ENCODE peak calls at places on chromosomes 4 and X, in nine cellular contexts. E is fibroblast of lung, R is right atrium auricular region, G is GM12865, J is tibial nerve, W is fibroblast of pulmonary artery, Q is uterus, I is cardiac fibroblast, Y is GM23338. K is an unnamed sample.

GRCh38 chr4:112167790-112168189 is 22.5 kb downstream of the FAM241A start:
- DNase-seq in J (no peak), Y (no peak), Q (no peak), G (peak), R (no peak), I (no peak), E (peak), W (no peak), K (peak)

GRCh38 chrX:154321624-154322023 is 26.0 kb downstream of the TKTL1 start:
- DNase-seq in W (no peak), Y (no peak), G (no peak), E (no peak), J (no peak), R (no peak), I (no peak), Q (no peak), K (no peak)

GRCh38 chr4:115234405-115235093 is 121.1 kb upstream of the NDST4 start:
- DNase-seq in I (no peak), Y (peak), E (no peak), G (peak), J (peak), R (no peak), Q (no peak), W (no peak), K (peak)

GRCh38 chrX:110012818-110013484 is 10.0 kb downstream of the TMEM164 start:
- DNase-seq in J (no peak), W (no peak), G (no peak), E (no peak), I (no peak), R (no peak), Y (no peak), Q (no peak), K (peak)

GRCh38 chrX:107827137-107827831 is 1.6 kb downstream of the MID2 start:
- DNase-seq in E (no peak), J (no peak), R (no peak), I (peak), G (no peak), Q (no peak), W (peak), Y (no peak), K (no peak)

GRCh38 chr4:138845664-138846063 is 169.9 kb upstream of the NOCT start:
- DNase-seq in I (no peak), R (no peak), Q (no peak), J (no peak), E (peak), W (no peak), G (no peak), Y (no peak), K (no peak)

GRCh38 chr4:81466841-81467671 is 4.7 kb downstream of the RASGEF1B start:
- DNase-seq in J (peak), G (peak), E (peak), R (peak), W (peak), I (peak), Q (peak), Y (peak), K (peak)

GRCh38 chrX:24988314-24988713 is 27.5 kb downstream of the ARX start:
- DNase-seq in G (no peak), R (no peak), W (no peak), Q (no peak), E (no peak), J (no peak), I (no peak), Y (no peak), K (no peak)

GRCh38 chr4:22635692-22636091 is 57.0 kb upstream of the GBA3 start:
- DNase-seq in Q (no peak), Y (peak), R (no peak), G (no peak), W (no peak), J (no peak), E (no peak), I (no peak), K (no peak)

GRCh38 chr4:155042014-155042413 is 166.4 kb upstream of the NPY2R start:
- DNase-seq in Y (no peak), I (peak), E (no peak), R (no peak), J (no peak), G (no peak), Q (no peak), W (peak), K (no peak)

GRCh38 chrX:25726539-25726938 is 411.6 kb upstream of the MAGEB18 start:
- DNase-seq in E (peak), W (no peak), I (peak), Q (no peak), Y (no peak), R (no peak), J (no peak), G (no peak), K (peak)

GRCh38 chr4:165312506-165312905 is 15.0 kb upstream of the MSMO1 start:
- DNase-seq in Y (no peak), J (no peak), E (peak), W (peak), G (no peak), Q (no peak), R (no peak), I (peak), K (peak)

GRCh38 chr4:146763560-146763959 is 124.9 kb downstream of the POU4F2 start:
- DNase-seq in W (no peak), J (no peak), Y (no peak), E (no peak), I (no peak), R (no peak), Q (no peak), G (no peak), K (no peak)

GRCh38 chr4:78409612-78410202 is 141.9 kb upstream of the ANXA3 start:
- DNase-seq in J (no peak), I (no peak), R (no peak), E (no peak), Q (no peak), W (no peak), G (no peak), Y (no peak), K (peak)

GRCh38 chr4:19832388-19832787 is 419.3 kb upstream of the SLIT2 start:
- DNase-seq in J (no peak), R (no peak), Q (no peak), E (peak), Y (no peak), I (no peak), G (no peak), W (no peak), K (peak)

GRCh38 chr4:176664964-176665363 is 127.8 kb downstream of the VEGFC start:
- DNase-seq in G (no peak), Q (no peak), R (no peak), W (no peak), J (no peak), I (no peak), Y (no peak), E (no peak), K (no peak)

GRCh38 chr4:64784125-64784524 is 374.9 kb upstream of the TECRL start:
- DNase-seq in R (no peak), G (no peak), Q (no peak), J (no peak), Y (peak), E (peak), I (peak), W (peak), K (peak)

GRCh38 chr4:39346856-39347519 is 19.2 kb downstream of the RFC1 start:
- DNase-seq in Y (peak), W (no peak), R (no peak), Q (no peak), E (no peak), G (no peak), I (no peak), J (no peak), K (no peak)

GRCh38 chrX:138127314-138127713 is 561.4 kb downstream of the ZIC3 start:
- DNase-seq in I (no peak), Y (no peak), G (no peak), W (no peak), E (peak), J (no peak), R (no peak), Q (no peak), K (peak)

GRCh38 chr4:14218641-14219040 is 591.1 kb upstream of the BOD1L1 start:
- DNase-seq in E (no peak), Q (no peak), R (no peak), Y (no peak), W (no peak), I (no peak), J (no peak), G (no peak), K (peak)

GRCh38 chr4:169159614-169160013 is 111.1 kb downstream of the SH3RF1 start:
- DNase-seq in E (peak), G (no peak), R (no peak), I (peak), Q (no peak), W (peak), J (no peak), Y (no peak), K (peak)

GRCh38 chrX:118356154-118356701 is 10.3 kb downstream of the WDR44 start:
- DNase-seq in I (peak), Y (no peak), J (no peak), G (no peak), W (no peak), E (no peak), R (no peak), Q (no peak), K (no peak)

GRCh38 chr4:14934704-14935390 is 67.4 kb upstream of the CPEB2 start:
- DNase-seq in Q (no peak), G (no peak), I (no peak), J (no peak), E (no peak), Y (no peak), W (no peak), R (no peak), K (no peak)

GRCh38 chr4:163165217-163166017 is 1.3 kb downstream of the NAF1 start:
- DNase-seq in E (peak), Y (no peak), G (peak), J (no peak), Q (no peak), W (peak), I (peak), R (no peak), K (peak)

GRCh38 chrX:70301716-70302115 is 11.8 kb downstream of the KIF4A start:
- DNase-seq in Q (no peak), G (no peak), J (no peak), W (peak), R (no peak), E (peak), I (peak), Y (no peak), K (no peak)

GRCh38 chr4:78735697-78736096 is 40.5 kb upstream of the BMP2K start:
- DNase-seq in G (peak), Y (no peak), J (no peak), Q (no peak), W (no peak), E (no peak), I (no peak), R (no peak), K (no peak)

GRCh38 chr4:125306533-125306932 is 8.2 kb upstream of the FAT4 start:
- DNase-seq in R (no peak), E (no peak), W (no peak), Q (no peak), Y (no peak), J (no peak), G (no peak), I (no peak), K (no peak)

DNA sequence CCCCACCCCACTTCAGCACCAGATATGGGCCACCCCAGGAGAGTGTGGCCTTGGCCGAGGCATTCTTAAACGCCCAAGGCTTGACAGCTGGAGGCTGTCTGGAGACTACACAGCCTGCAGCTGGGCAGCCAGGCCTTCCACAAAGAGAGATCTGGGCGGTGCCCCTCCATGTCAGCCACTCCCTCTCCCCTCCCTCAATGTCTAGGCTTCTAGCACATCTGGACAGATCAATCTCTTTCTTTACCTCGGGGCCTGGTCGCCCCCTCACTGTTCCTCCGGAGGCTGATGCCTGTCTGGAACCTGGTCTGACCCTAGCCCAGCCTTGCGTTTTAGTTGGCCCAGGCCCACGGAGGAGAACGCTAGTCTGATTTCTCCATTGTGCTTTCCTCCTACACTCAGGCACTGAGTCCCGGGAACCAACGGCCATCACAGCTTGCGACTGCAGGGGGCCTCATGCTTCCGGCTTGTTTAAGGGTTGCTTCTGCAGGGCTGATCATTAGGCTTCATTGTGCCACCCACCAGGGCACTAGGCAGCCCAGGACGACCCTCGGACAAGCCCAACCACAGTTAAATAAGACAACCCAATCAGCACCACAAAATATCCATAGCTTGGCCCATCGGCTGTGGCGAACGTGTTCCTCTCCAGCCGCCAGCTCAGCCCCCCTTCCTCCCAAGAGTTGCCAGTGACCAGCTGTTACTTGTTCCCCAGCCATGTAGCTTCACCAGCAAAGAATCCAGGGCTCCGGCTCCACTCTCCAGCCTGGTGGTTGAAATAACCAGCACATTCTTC is 200.6 kb downstream of the BCOR start:
- DNase-seq in Q (no peak), Y (peak), I (peak), R (no peak), W (peak), E (peak), J (no peak), G (no peak), K (peak)
- H3K4me3 ChIP-seq in Q (no peak), Y (no peak), I (no peak), R (no peak), W (no peak), E (no peak), J (no peak), G (no peak), K (no peak)

GRCh38 chr4:184765473-184766346 is 31.8 kb upstream of the CENPU start:
- DNase-seq in I (no peak), R (no peak), E (no peak), J (no peak), G (no peak), W (no peak), Y (peak), Q (no peak), K (peak)
- TF ChIP-seq CTCF in I (no peak), R (no peak), E (no peak), J (no peak), G (no peak), W (no peak), Y (peak), Q (no peak), K (no peak)

DNA sequence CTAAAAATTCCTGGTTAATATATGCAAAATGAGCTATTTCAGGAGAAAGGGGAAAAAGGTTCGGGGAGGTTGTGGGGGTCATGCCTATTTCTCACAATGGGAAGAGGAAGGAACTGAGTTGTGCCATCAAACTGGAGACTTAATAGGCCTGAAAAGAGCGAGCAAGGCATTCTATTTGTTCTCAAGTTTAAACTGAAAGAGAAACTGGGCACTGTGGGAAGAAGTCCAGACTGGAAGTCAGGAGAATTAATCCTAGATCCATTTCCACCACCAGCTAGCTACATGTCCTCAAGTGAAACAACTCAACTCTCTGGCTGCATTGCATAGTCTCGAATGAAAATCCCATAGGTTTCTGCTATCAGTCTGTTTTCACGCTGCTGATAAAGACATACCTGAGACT is 50.6 kb downstream of the PPARGC1A start:
- DNase-seq in R (no peak), Y (no peak), J (no peak), G (no peak), W (no peak), Q (no peak), E (no peak), I (no peak), K (no peak)
- H3K4me3 ChIP-seq in R (no peak), Y (no peak), J (no peak), G (no peak), W (no peak), Q (no peak), E (no peak), I (no peak), K (no peak)

DNA sequence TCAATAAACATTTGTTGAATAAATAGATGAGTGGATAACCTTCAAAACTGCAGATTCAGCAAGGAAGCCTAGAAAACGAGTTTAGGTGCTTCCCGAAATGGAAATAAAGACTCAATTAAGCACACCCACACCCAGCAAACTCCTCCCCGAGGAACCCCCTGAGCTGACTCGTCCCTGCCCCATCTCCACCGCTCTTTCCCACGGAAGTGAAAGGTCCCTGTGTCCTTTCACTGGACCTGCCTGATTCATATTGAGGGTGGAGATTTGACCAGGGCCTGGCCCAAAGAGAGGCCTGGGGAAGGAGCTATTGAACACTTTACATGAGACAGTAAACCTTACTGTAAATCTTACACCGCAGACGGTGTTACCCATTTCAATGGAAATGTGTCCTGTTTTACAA is 129.1 kb downstream of the CPZ start:
- DNase-seq in E (no peak), Y (no peak), Q (no peak), R (no peak), W (no peak), G (no peak), I (no peak), J (no peak), K (no peak)
- TF ChIP-seq CTCF in E (no peak), Y (no peak), Q (no peak), R (no peak), W (no peak), G (no peak), I (no peak), J (no peak), K (no peak)

DNA sequence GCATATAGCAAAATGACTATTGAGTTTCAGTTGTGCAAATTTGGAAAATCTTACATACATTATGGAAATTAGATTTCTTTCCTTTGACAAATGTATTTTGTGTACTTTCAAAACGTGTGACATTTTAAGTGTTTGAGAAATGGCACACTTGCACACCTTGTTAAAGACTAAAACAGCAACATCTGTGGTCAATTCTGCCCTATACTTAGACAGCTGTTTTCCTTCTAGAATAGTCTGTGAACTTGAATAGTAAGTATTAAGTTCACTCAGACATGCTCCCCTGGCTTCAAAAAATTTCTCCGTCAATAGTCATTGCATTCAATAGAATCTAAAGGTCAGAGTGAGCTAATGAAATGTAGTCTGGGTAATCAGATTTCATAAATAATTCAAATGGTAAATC is 21.7 kb upstream of the TBC1D9 start:
- DNase-seq in I (no peak), Q (no peak), W (no peak), G (no peak), E (no peak), Y (no peak), J (no peak), R (no peak), K (no peak)
- H3K4me3 ChIP-seq in I (no peak), Q (no peak), W (no peak), G (no peak), E (no peak), Y (no peak), J (no peak), R (no peak), K (no peak)

DNA sequence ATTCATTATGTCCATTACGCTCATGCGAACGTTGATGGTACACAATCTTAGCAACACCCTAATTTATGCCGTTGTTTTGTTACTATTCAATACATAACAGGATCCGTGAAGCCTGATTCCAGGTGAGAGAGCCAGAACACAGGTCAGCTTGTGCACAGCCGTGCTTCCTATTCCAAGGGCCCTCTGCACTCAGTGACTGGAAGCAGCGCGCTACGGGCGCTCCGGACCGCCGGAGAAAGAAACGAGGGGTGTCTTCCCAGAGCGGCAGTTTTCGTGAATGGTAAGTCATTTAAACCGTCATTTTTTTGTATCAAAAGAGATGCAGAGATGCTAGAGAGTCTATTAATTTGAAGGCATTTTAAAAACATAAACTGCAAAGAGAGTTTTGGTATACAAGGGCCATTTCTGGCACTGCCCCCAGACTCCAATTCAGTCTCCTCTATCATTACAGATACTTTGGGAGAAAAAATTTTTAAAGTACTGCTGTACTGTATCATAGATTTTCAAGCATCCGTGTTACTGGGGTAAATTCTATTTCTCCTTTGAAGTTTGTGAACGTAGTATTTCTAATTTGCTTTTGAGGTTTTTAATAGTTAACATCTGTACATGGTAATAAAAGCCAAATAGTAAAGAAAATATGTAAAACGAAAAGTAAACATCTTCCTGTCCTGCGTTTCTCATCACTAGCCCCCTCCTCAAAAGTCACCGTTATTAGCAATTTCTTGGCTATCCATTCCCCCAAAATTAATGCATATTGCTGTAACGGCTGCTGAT is 6.6 kb downstream of the SLC25A5 start:
- DNase-seq in G (no peak), E (no peak), W (no peak), J (no peak), I (no peak), Y (no peak), Q (no peak), R (peak), K (no peak)
- TF ChIP-seq CTCF in G (no peak), E (no peak), W (no peak), J (no peak), I (no peak), Y (no peak), Q (no peak), R (no peak), K (no peak)

GRCh38 chr4:69830529-69831269 is 29.2 kb downstream of the SULT1E1 start:
- DNase-seq in G (peak), J (no peak), E (peak), I (peak), R (no peak), W (peak), Y (peak), Q (no peak), K (peak)
- H3K4me3 ChIP-seq in G (no peak), J (no peak), E (no peak), I (no peak), R (no peak), W (no peak), Y (no peak), Q (no peak), K (no peak)

DNA sequence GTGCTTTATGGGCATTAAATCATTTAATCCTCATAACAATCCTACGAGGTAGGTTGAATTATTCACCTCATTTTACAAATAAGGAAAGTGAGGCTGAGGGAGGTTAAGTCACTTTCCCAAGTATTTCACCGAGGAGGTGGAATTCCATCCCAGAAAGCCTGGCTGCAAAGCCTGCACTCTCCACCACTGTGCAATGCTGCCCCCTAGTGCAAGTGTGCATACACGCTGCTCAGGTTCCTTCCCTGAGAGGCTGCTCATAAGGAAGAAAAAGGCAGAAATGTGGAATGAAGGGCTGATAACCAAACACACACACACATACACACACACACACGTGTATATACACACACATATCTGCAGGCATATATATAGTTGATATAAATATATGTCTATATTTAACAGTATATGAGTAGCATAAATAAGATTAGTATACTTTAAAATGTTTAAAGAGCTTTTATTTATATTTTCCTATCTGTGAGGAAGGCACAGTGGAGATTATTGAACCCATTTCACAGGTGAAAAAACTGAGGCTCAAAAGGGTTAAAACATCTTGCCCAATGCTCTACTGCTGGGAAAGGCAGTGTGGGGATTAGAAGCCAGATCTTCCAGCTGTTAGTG is 714.5 kb upstream of the TENM3 start:
- DNase-seq in J (peak), R (no peak), I (peak), W (peak), E (peak), Q (no peak), G (peak), Y (peak), K (peak)
- TF ChIP-seq CTCF in J (peak), R (peak), I (peak), W (peak), E (peak), Q (no peak), G (peak), Y (peak), K (peak)

K was measured in epithelial cell of esophagus.